ENCODE peak calls at places on chromosomes 6 and 20, in four cellular contexts. One of them, this sample, is unnamed.

GRCh38 chr6:85866373-85866740 is 223.7 kb upstream of the SYNCRIP start:
- DNase-seq in NCI-H1105 treated with DMSO at 0.1 percent for 48 hours: no peak
- DNase-seq in aorta: no peak
- DNase-seq in NCI-H1436: no peak
- DNase-seq in this sample: peak; percentile 13

GRCh38 chr6:97870273-97870672 is 587.3 kb upstream of the MMS22L start:
- DNase-seq in NCI-H1105 treated with DMSO at 0.1 percent for 48 hours: no peak
- DNase-seq in aorta: no peak
- DNase-seq in NCI-H1436: no peak
- DNase-seq in this sample: no peak

GRCh38 chr6:2744206-2744771 is 6.4 kb downstream of the MYLK4 start:
- DNase-seq in NCI-H1105 treated with DMSO at 0.1 percent for 48 hours: peak; percentile 88
- DNase-seq in aorta: no peak
- DNase-seq in NCI-H1436: no peak
- DNase-seq in this sample: no peak

GRCh38 chr20:25493137-25493536 is 85.7 kb downstream of the GINS1 start:
- DNase-seq in NCI-H1105 treated with DMSO at 0.1 percent for 48 hours: no peak
- DNase-seq in aorta: no peak
- DNase-seq in NCI-H1436: no peak
- DNase-seq in this sample: no peak

GRCh38 chr6:139150915-139151314 is 16.0 kb downstream of the HECA start:
- DNase-seq in NCI-H1105 treated with DMSO at 0.1 percent for 48 hours: no peak
- DNase-seq in aorta: no peak
- DNase-seq in NCI-H1436: no peak
- DNase-seq in this sample: no peak

GRCh38 chr20:57247292-57247975 is 19.0 kb downstream of the BMP7 start:
- DNase-seq in NCI-H1105 treated with DMSO at 0.1 percent for 48 hours: no peak
- DNase-seq in aorta: no peak
- DNase-seq in NCI-H1436: no peak
- DNase-seq in this sample: no peak

GRCh38 chr6:148317739-148318138 is 24.9 kb upstream of the SASH1 start:
- DNase-seq in NCI-H1105 treated with DMSO at 0.1 percent for 48 hours: no peak
- DNase-seq in aorta: no peak
- DNase-seq in NCI-H1436: no peak
- DNase-seq in this sample: no peak

GRCh38 chr6:10256113-10256690 is 158.7 kb downstream of the TFAP2A start:
- DNase-seq in NCI-H1105 treated with DMSO at 0.1 percent for 48 hours: no peak
- DNase-seq in aorta: no peak
- DNase-seq in NCI-H1436: no peak
- DNase-seq in this sample: peak; percentile 1

GRCh38 chr6:16747232-16748027 is 13.8 kb downstream of the ATXN1 start:
- DNase-seq in NCI-H1105 treated with DMSO at 0.1 percent for 48 hours: no peak
- DNase-seq in aorta: no peak
- DNase-seq in NCI-H1436: no peak
- DNase-seq in this sample: no peak

GRCh38 chr6:21596379-21597242 is 3.1 kb downstream of the SOX4 start:
- DNase-seq in NCI-H1105 treated with DMSO at 0.1 percent for 48 hours: peak; percentile 87
- DNase-seq in aorta: peak; percentile 70
- DNase-seq in NCI-H1436: peak; percentile 40
- DNase-seq in this sample: peak; percentile 55

GRCh38 chr6:155182103-155182502 is 81.7 kb upstream of the CLDN20 start:
- DNase-seq in NCI-H1105 treated with DMSO at 0.1 percent for 48 hours: no peak
- DNase-seq in aorta: no peak
- DNase-seq in NCI-H1436: no peak
- DNase-seq in this sample: no peak

GRCh38 chr6:44730771-44731391 is 343.4 kb downstream of the CDC5L start:
- DNase-seq in NCI-H1105 treated with DMSO at 0.1 percent for 48 hours: no peak
- DNase-seq in aorta: no peak
- DNase-seq in NCI-H1436: no peak
- DNase-seq in this sample: peak; percentile 87